ENCODE peak calls at places on chromosomes 6 and 20, in five cellular contexts. One of them, this sample, is unnamed.
A peak's percentile ranks its signal among the peaks of the same experiment; 100 is the strongest.

GRCh38 chr6:130215526-130215925 is 7.2 kb downstream of the SAMD3 start:
- DNase-seq in left ventricle myocardium inferior: no peak
- DNase-seq in A673: no peak
- DNase-seq in CD8-positive, alpha-beta T cell: peak; percentile 61
- DNase-seq in tibial artery: no peak
- DNase-seq in this sample: no peak

GRCh38 chr20:48682529-48683385 is 145.0 kb downstream of the PREX1 start:
- DNase-seq in CD8-positive, alpha-beta T cell: no peak
- DNase-seq in tibial artery: peak; percentile 86
- DNase-seq in A673: peak; percentile 99
- DNase-seq in left ventricle myocardium inferior: peak; percentile 89
- DNase-seq in this sample: peak; percentile 84

GRCh38 chr20:7935027-7935551 is 5.2 kb downstream of the HAO1 start:
- DNase-seq in tibial artery: no peak
- DNase-seq in CD8-positive, alpha-beta T cell: no peak
- DNase-seq in left ventricle myocardium inferior: no peak
- DNase-seq in A673: no peak
- DNase-seq in this sample: no peak

GRCh38 chr20:48823476-48823875 is 4.3 kb downstream of the PREX1 start:
- DNase-seq in tibial artery: no peak
- DNase-seq in CD8-positive, alpha-beta T cell: no peak
- DNase-seq in A673: no peak
- DNase-seq in left ventricle myocardium inferior: no peak
- DNase-seq in this sample: no peak

GRCh38 chr20:17990278-17990972 is 21.6 kb downstream of the MGME1 start:
- DNase-seq in tibial artery: no peak
- DNase-seq in CD8-positive, alpha-beta T cell: no peak
- DNase-seq in left ventricle myocardium inferior: no peak
- DNase-seq in A673: no peak
- DNase-seq in this sample: no peak

GRCh38 chr20:40134176-40134575 is 554.9 kb downstream of the MAFB start:
- DNase-seq in A673: no peak
- DNase-seq in left ventricle myocardium inferior: no peak
- DNase-seq in tibial artery: no peak
- DNase-seq in CD8-positive, alpha-beta T cell: no peak
- DNase-seq in this sample: no peak

GRCh38 chr6:97053643-97054411 is 129.3 kb downstream of the KLHL32 start:
- DNase-seq in CD8-positive, alpha-beta T cell: no peak
- DNase-seq in A673: peak; percentile 38
- DNase-seq in tibial artery: no peak
- DNase-seq in left ventricle myocardium inferior: no peak
- DNase-seq in this sample: no peak

GRCh38 chr6:137903933-137904821 is 37.1 kb downstream of the TNFAIP3 start:
- DNase-seq in CD8-positive, alpha-beta T cell: no peak
- DNase-seq in left ventricle myocardium inferior: no peak
- DNase-seq in tibial artery: no peak
- DNase-seq in A673: no peak
- DNase-seq in this sample: no peak

GRCh38 chr20:54172856-54173652 is 732 bp downstream of the CYP24A1 start:
- DNase-seq in CD8-positive, alpha-beta T cell: no peak
- DNase-seq in left ventricle myocardium inferior: no peak
- DNase-seq in A673: peak; percentile 62
- DNase-seq in tibial artery: no peak
- DNase-seq in this sample: no peak

GRCh38 chr6:89536230-89536629 is 102.3 kb downstream of the LYRM2 start:
- DNase-seq in CD8-positive, alpha-beta T cell: no peak
- DNase-seq in left ventricle myocardium inferior: no peak
- DNase-seq in A673: no peak
- DNase-seq in tibial artery: no peak
- DNase-seq in this sample: no peak

GRCh38 chr20:1225729-1226313 is at the start of gene RAD21L1:
- DNase-seq in tibial artery: peak; percentile 82
- DNase-seq in left ventricle myocardium inferior: peak; percentile 77
- DNase-seq in A673: peak; percentile 74
- DNase-seq in CD8-positive, alpha-beta T cell: peak; percentile 85
- DNase-seq in this sample: peak; percentile 91

GRCh38 chr6:136069119-136069518 is 181.0 kb downstream of the MTFR2 start:
- DNase-seq in CD8-positive, alpha-beta T cell: no peak
- DNase-seq in A673: no peak
- DNase-seq in left ventricle myocardium inferior: no peak
- DNase-seq in tibial artery: no peak
- DNase-seq in this sample: no peak

GRCh38 chr6:134373282-134373922 is 55.5 kb upstream of the SGK1 start:
- DNase-seq in A673: no peak
- DNase-seq in tibial artery: peak; percentile 85
- DNase-seq in CD8-positive, alpha-beta T cell: no peak
- DNase-seq in left ventricle myocardium inferior: peak; percentile 23
- DNase-seq in this sample: no peak

GRCh38 chr6:167572841-167573271 is 248.0 kb downstream of the TTLL2 start:
- DNase-seq in A673: no peak
- DNase-seq in left ventricle myocardium inferior: no peak
- DNase-seq in tibial artery: peak; percentile 88
- DNase-seq in CD8-positive, alpha-beta T cell: peak; percentile 39
- DNase-seq in this sample: peak; percentile 60

GRCh38 chr6:84773431-84774173 is 9.2 kb upstream of the TBX18 start:
- DNase-seq in left ventricle myocardium inferior: peak; percentile 24
- DNase-seq in A673: peak; percentile 68
- DNase-seq in CD8-positive, alpha-beta T cell: no peak
- DNase-seq in tibial artery: peak; percentile 79
- DNase-seq in this sample: no peak

GRCh38 chr20:61562897-61563504 is 310.9 kb downstream of the CDH4 start:
- DNase-seq in CD8-positive, alpha-beta T cell: no peak
- DNase-seq in left ventricle myocardium inferior: no peak
- DNase-seq in tibial artery: no peak
- DNase-seq in A673: no peak
- DNase-seq in this sample: no peak

GRCh38 chr20:61561111-61561830 is 309.2 kb downstream of the CDH4 start:
- DNase-seq in A673: no peak
- DNase-seq in tibial artery: no peak
- DNase-seq in CD8-positive, alpha-beta T cell: no peak
- DNase-seq in left ventricle myocardium inferior: no peak
- DNase-seq in this sample: no peak

GRCh38 chr20:61559706-61560315 is 307.8 kb downstream of the CDH4 start:
- DNase-seq in CD8-positive, alpha-beta T cell: no peak
- DNase-seq in left ventricle myocardium inferior: no peak
- DNase-seq in tibial artery: no peak
- DNase-seq in A673: no peak
- DNase-seq in this sample: no peak

GRCh38 chr20:61558726-61559125 is 306.7 kb downstream of the CDH4 start:
- DNase-seq in CD8-positive, alpha-beta T cell: no peak
- DNase-seq in tibial artery: no peak
- DNase-seq in A673: no peak
- DNase-seq in left ventricle myocardium inferior: no peak
- DNase-seq in this sample: no peak

DNA sequence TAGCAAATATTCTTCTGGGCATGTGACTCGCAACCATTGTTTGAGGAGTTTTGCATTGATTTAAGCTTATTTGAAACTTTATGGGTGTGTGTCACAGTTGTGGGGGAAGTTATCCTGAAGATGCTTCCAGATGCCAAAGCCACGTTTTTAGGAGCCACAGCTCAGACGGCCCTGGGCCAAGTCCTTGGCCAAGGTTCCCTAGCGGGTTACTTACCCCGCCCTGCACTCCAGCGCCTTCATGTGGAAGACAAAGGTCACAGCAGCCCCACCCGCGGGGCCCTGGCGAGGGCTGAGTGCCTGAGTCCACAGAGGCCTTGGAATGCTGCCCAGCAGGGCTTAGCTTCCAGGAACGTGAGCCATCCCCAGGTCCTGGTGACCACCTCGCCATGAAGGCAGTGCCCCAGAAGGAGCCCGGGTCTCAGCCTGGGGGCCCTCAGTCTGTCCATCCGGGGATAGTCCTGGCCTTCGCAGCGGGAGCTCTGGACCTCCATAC is 308.3 kb downstream of the CDH4 start:
- DNase-seq in CD8-positive, alpha-beta T cell: no peak
- DNase-seq in tibial artery: no peak
- DNase-seq in left ventricle myocardium inferior: no peak
- DNase-seq in A673: peak; percentile 31
- DNase-seq in this sample: no peak
- TF ChIP-seq CTCF in CD8-positive, alpha-beta T cell: no peak
- TF ChIP-seq CTCF in tibial artery: no peak
- TF ChIP-seq CTCF in left ventricle myocardium inferior: peak; percentile 11
- TF ChIP-seq CTCF in A673: no peak
- TF ChIP-seq CTCF in this sample: no peak

DNA sequence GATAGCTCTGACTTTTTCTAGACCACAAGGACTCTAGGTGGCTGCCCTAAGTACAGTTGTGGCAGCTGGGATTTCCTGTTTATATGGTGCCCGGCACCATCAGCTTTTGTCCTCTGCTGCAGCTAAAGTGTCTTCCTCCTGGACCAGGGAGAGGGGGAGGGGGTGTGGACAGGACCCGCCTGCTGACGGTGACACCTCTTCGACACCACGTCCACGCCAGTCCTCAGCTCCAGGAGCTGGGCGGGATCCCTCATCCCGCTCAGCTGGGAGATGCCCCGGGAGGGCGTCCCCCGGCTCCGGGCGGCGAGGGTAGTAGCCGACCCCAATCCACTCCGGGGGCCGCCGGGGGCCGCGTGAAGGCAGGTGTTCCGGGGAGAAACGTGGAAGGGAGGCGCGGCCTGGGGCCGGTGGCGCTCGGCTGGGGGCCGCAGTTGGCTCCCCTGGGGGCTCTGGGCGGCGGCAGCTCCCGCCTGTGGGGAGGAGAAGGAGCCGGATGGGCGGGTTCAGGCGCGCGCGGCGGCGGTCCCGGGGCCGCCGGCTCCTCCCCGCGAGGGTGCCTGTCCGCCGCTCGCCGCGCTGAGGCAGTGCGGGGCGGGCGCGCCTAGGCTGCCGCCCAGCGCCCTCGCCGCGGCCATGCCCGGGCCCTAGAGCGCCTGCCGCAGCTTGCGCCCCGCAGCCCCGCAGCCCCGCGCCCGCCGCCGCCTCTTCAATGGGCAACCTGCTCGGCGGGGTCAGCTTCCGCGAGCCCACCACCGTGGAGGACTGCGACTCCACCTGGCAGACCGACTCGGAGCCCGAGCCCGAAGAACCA is at the start of gene OGFRL1:
- DNase-seq in CD8-positive, alpha-beta T cell: peak; percentile 86
- DNase-seq in tibial artery: peak; percentile 87
- DNase-seq in left ventricle myocardium inferior: peak; percentile 84
- DNase-seq in A673: peak; percentile 84
- DNase-seq in this sample: peak; percentile 74
- TF ChIP-seq CTCF in CD8-positive, alpha-beta T cell: no peak
- TF ChIP-seq CTCF in tibial artery: no peak
- TF ChIP-seq CTCF in left ventricle myocardium inferior: peak; percentile 50
- TF ChIP-seq CTCF in A673: no peak
- TF ChIP-seq CTCF in this sample: no peak

GRCh38 chr6:156410649-156411048 is 366.5 kb upstream of the ARID1B start:
- DNase-seq in left ventricle myocardium inferior: no peak
- DNase-seq in A673: no peak
- DNase-seq in tibial artery: no peak
- DNase-seq in CD8-positive, alpha-beta T cell: no peak
- DNase-seq in this sample: no peak
- TF ChIP-seq CTCF in left ventricle myocardium inferior: peak; percentile 21
- TF ChIP-seq CTCF in A673: peak; percentile 46
- TF ChIP-seq CTCF in tibial artery: no peak
- TF ChIP-seq CTCF in CD8-positive, alpha-beta T cell: peak; percentile 24
- TF ChIP-seq CTCF in this sample: peak; percentile 67

GRCh38 chr6:8006208-8006607 is 58.0 kb downstream of the BLOC1S5 start:
- DNase-seq in tibial artery: no peak
- DNase-seq in left ventricle myocardium inferior: no peak
- DNase-seq in A673: peak; percentile 46
- DNase-seq in CD8-positive, alpha-beta T cell: no peak
- DNase-seq in this sample: no peak
- TF ChIP-seq CTCF in tibial artery: no peak
- TF ChIP-seq CTCF in left ventricle myocardium inferior: peak; percentile 63
- TF ChIP-seq CTCF in A673: peak; percentile 66
- TF ChIP-seq CTCF in CD8-positive, alpha-beta T cell: peak; percentile 33
- TF ChIP-seq CTCF in this sample: peak; percentile 77

GRCh38 chr20:57582432-57583288 is 21.8 kb downstream of the PCK1 start:
- DNase-seq in CD8-positive, alpha-beta T cell: no peak
- DNase-seq in left ventricle myocardium inferior: no peak
- DNase-seq in A673: peak; percentile 83
- DNase-seq in tibial artery: peak; percentile 94
- DNase-seq in this sample: no peak
- TF ChIP-seq CTCF in CD8-positive, alpha-beta T cell: no peak
- TF ChIP-seq CTCF in left ventricle myocardium inferior: peak; percentile 33
- TF ChIP-seq CTCF in A673: peak; percentile 78
- TF ChIP-seq CTCF in tibial artery: peak; percentile 31
- TF ChIP-seq CTCF in this sample: peak; percentile 78

GRCh38 chr6:160996316-160996715 is 4.7 kb downstream of the MAP3K4 start:
- DNase-seq in left ventricle myocardium inferior: no peak
- DNase-seq in CD8-positive, alpha-beta T cell: no peak
- DNase-seq in A673: no peak
- DNase-seq in tibial artery: no peak
- DNase-seq in this sample: no peak

GRCh38 chr6:160991411-160992322 is at the start of gene MAP3K4:
- DNase-seq in A673: peak; percentile 84
- DNase-seq in CD8-positive, alpha-beta T cell: peak; percentile 90
- DNase-seq in tibial artery: peak; percentile 88
- DNase-seq in left ventricle myocardium inferior: peak; percentile 85
- DNase-seq in this sample: peak; percentile 88

GRCh38 chr6:160990847-160991410 is 640 bp upstream of the MAP3K4 start:
- DNase-seq in CD8-positive, alpha-beta T cell: no peak
- DNase-seq in A673: no peak
- DNase-seq in left ventricle myocardium inferior: no peak
- DNase-seq in tibial artery: no peak
- DNase-seq in this sample: no peak

GRCh38 chr6:160995271-160995670 is 3.7 kb downstream of the MAP3K4 start:
- DNase-seq in left ventricle myocardium inferior: no peak
- DNase-seq in CD8-positive, alpha-beta T cell: no peak
- DNase-seq in A673: no peak
- DNase-seq in tibial artery: no peak
- DNase-seq in this sample: no peak

DNA sequence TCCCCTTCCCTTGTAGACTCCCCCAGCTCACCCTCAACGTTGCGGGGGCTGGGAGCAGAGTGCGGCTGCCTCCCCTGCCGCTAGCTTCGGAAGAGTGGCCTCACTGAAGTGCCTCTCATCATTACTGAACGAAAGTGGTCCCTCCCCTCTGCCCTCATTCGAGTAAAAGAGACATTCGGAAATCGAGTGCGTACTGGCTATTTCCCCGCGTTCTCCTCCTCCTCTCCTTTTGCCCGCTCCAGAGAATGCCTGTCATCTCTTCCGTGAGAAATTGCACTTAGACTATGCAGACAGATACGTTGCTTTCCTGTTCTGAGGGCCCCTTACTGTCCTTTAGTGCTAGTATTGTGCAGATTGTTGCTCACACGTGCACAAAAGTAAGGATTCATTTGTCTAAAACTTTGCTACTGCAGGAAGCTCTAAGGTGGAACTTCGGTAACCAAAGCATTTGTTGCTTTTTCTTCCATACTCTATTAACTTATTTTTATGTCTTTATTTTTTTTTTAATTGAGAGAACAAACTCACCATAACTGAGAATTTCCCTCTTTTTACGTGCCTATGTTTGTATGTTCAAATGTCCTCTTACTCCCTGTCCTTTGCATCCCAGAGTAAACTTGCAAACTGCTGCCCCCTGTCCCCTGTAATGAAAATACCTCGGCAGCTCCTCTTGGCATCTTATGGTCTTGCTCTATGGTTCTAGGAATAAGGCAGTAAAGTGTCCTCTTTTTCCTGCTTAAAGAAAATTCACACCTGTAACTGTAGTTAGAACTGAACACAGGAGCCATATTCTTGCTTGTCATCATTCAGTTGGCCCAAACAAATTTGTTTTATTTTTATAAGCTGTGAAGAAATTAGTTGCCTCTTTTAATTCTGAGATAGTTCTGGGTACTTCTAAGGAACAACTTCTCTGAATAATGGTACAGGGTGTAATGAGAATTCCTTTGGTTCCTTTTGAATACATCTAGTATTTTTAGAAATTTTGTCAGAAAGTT is 1.1 kb downstream of the MAP3K4 start:
- DNase-seq in CD8-positive, alpha-beta T cell: no peak
- DNase-seq in tibial artery: no peak
- DNase-seq in A673: peak; percentile 79
- DNase-seq in left ventricle myocardium inferior: peak; percentile 25
- DNase-seq in this sample: no peak
- TF ChIP-seq CTCF in CD8-positive, alpha-beta T cell: peak; percentile 49
- TF ChIP-seq CTCF in tibial artery: peak; percentile 59
- TF ChIP-seq CTCF in A673: peak; percentile 77
- TF ChIP-seq CTCF in left ventricle myocardium inferior: peak; percentile 72
- TF ChIP-seq CTCF in this sample: peak; percentile 70

This sample was measured in type B pancreatic cell.